ENCODE peak calls at places on chromosomes 5 and 9, in seven cellular contexts. L is psoas muscle, B is cardiac fibroblast, E is fibroblast of mammary gland, R is lower leg skin, O is AG10803, Z is astrocyte. X is an unnamed sample.
A peak's percentile ranks its signal among the peaks of the same experiment; 100 is the strongest.

GRCh38 chr5:163789870-163790269 is 284.5 kb downstream of the MAT2B start:
- DNase-seq in L (no peak), B (peak; percentile 68), E (peak; percentile 57), R (no peak), O (no peak), Z (peak; percentile 44), X (peak; percentile 59)

GRCh38 chr5:147854894-147855773 is 23.4 kb upstream of the SCGB3A2 start:
- DNase-seq in L (no peak), B (no peak), E (no peak), R (no peak), O (no peak), Z (no peak), X (no peak)

GRCh38 chr5:170353011-170353890 is 35.9 kb downstream of the KCNMB1 start:
- DNase-seq in L (no peak), B (no peak), E (no peak), R (no peak), O (no peak), Z (no peak), X (no peak)

GRCh38 chr9:128550770-128551651 is 1.4 kb upstream of the SPTAN1 start:
- DNase-seq in L (peak; percentile 49), B (peak; percentile 63), E (peak; percentile 41), R (no peak), O (peak; percentile 47), Z (peak; percentile 57), X (no peak)

GRCh38 chr5:140988036-140988997 is 22.0 kb downstream of the PCDHAC2 start:
- DNase-seq in L (no peak), B (no peak), E (no peak), R (no peak), O (no peak), Z (no peak), X (no peak)

GRCh38 chr9:135874859-135875258 is 32.5 kb downstream of the CAMSAP1 start:
- DNase-seq in L (no peak), B (no peak), E (no peak), R (no peak), O (no peak), Z (no peak), X (no peak)

GRCh38 chr9:108057421-108058136 is 568.0 kb upstream of the KLF4 start:
- DNase-seq in L (no peak), B (peak; percentile 98), E (peak; percentile 98), R (no peak), O (peak; percentile 97), Z (peak; percentile 97), X (peak; percentile 97)

GRCh38 chr5:759781-760362 is 24.7 kb downstream of the ZDHHC11B start:
- DNase-seq in L (no peak), B (no peak), E (no peak), R (peak; percentile 87), O (no peak), Z (no peak), X (no peak)

GRCh38 chr9:103904242-103904641 is 189.9 kb upstream of the SMC2 start:
- DNase-seq in L (no peak), B (no peak), E (no peak), R (no peak), O (no peak), Z (no peak), X (no peak)

GRCh38 chr9:132556701-132557100 is 25.7 kb upstream of the BARHL1 start:
- DNase-seq in L (peak; percentile 19), B (no peak), E (no peak), R (no peak), O (no peak), Z (no peak), X (no peak)

GRCh38 chr5:76689321-76690026 is 26.5 kb upstream of the F2R start:
- DNase-seq in L (no peak), B (peak; percentile 93), E (peak; percentile 96), R (no peak), O (peak; percentile 97), Z (peak; percentile 99), X (peak; percentile 78)

GRCh38 chr5:79929095-79929494 is 62.0 kb downstream of the MTX3 start:
- DNase-seq in L (no peak), B (no peak), E (no peak), R (no peak), O (no peak), Z (no peak), X (no peak)

GRCh38 chr5:91474201-91474600 is 91.1 kb upstream of the ARRDC3 start:
- DNase-seq in L (no peak), B (no peak), E (peak; percentile 34), R (no peak), O (no peak), Z (peak; percentile 51), X (no peak)

GRCh38 chr5:134184155-134185135 is 7.7 kb upstream of the SKP1 start:
- DNase-seq in L (peak; percentile 84), B (peak; percentile 75), E (peak; percentile 70), R (peak; percentile 91), O (peak; percentile 48), Z (no peak), X (peak; percentile 70)

GRCh38 chr9:88678008-88678407 is 143.0 kb downstream of the NXNL2 start:
- DNase-seq in L (no peak), B (no peak), E (no peak), R (no peak), O (no peak), Z (no peak), X (no peak)

GRCh38 chr5:125848746-125849145 is 574.5 kb upstream of the GRAMD2B start:
- DNase-seq in L (no peak), B (no peak), E (no peak), R (no peak), O (no peak), Z (no peak), X (peak; percentile 59)

GRCh38 chr9:123316053-123316718 is 39.8 kb upstream of the CRB2 start:
- DNase-seq in L (no peak), B (no peak), E (no peak), R (no peak), O (no peak), Z (no peak), X (no peak)

GRCh38 chr9:9389904-9390303 is 1222.9 kb downstream of the PTPRD start:
- DNase-seq in L (no peak), B (no peak), E (no peak), R (no peak), O (no peak), Z (no peak), X (no peak)

GRCh38 chr5:127068771-127069330 is 4.5 kb downstream of the C5orf63 start:
- DNase-seq in L (no peak), B (peak; percentile 90), E (peak; percentile 76), R (no peak), O (peak; percentile 47), Z (peak; percentile 78), X (peak; percentile 52)

GRCh38 chr5:138952962-138953361 is 77.8 kb upstream of the LRRTM2 start:
- DNase-seq in L (no peak), B (no peak), E (no peak), R (no peak), O (no peak), Z (no peak), X (no peak)

GRCh38 chr9:88917375-88917774 is 73.9 kb upstream of the S1PR3 start:
- DNase-seq in L (no peak), B (no peak), E (no peak), R (no peak), O (no peak), Z (no peak), X (no peak)

GRCh38 chr9:31140316-31140715 is 1244.1 kb upstream of the ACO1 start:
- DNase-seq in L (no peak), B (peak; percentile 25), E (peak; percentile 59), R (no peak), O (no peak), Z (peak; percentile 45), X (peak; percentile 76)

GRCh38 chr5:150751096-150751891 is 7.5 kb downstream of the DCTN4 start:
- DNase-seq in L (no peak), B (peak; percentile 9), E (no peak), R (no peak), O (no peak), Z (peak; percentile 16), X (no peak)

GRCh38 chr9:92636627-92637026 is 33.3 kb downstream of the IPPK start:
- DNase-seq in L (no peak), B (no peak), E (no peak), R (peak; percentile 77), O (no peak), Z (no peak), X (no peak)
- TF ChIP-seq CTCF in L (no peak), B (peak; percentile 17), E (no peak), R (no peak), O (no peak), Z (no peak), X (no peak)

DNA sequence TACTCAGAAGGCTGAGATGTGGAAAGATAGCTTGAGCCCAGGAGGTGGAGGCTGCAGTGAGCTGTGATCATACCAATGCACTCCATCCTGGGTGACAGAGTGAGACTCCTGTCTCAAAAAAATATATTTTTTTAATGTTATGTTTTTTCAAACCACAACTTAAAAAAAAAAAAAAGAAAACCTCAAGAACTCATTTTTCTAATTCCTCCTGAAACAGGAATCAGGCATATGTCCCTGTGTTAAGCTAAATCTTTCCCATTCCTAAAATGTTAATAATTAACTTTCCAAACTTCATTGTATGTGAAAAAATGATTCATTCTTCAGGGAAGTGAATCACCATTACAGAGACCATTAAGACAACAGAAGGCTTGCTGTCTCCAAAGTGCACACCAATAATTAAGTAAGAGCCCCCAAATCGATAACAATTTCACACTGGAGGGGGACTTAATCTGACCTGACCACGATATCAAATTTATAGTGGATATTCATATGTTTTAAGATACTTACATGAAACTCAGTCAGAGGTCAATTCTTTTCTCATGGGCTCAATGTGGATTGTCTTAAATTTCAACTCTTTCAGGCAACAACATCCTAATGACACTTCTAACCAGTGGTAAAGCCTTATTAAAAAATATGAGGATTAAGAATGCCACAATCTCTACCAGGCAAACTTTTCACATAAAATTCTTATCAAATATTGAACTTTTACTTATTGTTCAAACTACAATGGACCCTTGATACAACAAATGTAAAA is 5.2 kb downstream of the CEMIP2 start:
- DNase-seq in L (no peak), B (peak; percentile 84), E (peak; percentile 83), R (no peak), O (peak; percentile 92), Z (peak; percentile 90), X (peak; percentile 57)
- H3K4me3 ChIP-seq in L (no peak overlapping the region), B (no peak overlapping the region), E (no peak overlapping the region), R (no peak overlapping the region), O (no peak overlapping the region), Z (peak overlapping the region; percentile 10), X (no peak overlapping the region)

DNA sequence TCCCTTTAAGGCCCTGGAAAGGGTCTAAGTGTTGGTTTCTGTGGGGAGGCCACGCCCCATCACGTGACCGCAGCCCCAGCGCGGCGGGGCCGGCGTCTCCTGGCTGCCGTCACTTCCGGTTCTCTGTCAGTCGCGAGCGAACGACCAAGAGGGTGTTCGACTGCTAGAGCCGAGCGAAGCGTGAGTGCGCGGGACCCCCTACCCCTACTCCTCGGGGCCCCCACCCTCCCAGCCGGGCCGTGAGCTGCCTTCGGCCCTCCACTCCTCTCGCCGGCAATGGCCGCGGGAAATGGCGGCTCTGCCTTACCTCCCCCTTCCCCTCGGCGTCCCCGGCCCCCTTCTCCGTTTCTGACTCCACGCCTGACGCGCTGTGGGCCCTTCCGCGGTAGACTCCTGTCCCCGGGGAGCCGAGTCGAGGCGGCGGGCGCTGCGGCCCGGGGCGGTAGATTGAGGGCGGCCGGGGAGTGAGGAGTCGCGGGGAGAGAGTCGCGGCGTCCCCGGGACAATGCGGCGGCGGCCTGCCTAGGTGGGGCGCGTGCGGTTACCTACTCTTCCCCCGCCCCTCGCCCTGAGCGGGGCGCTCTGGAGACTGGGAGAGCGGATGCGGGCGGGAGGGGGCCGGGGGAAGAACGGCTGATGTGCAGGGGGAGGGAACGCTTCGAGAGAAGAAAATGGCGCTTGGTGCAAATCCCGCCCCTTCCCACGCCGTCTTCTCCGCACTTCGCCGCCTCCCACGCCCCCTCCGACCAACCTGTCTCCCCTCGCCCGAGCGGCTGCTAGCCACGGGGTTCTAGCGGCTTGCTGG is at the start of gene SUB1:
- DNase-seq in L (peak; percentile 96), B (peak; percentile 92), E (peak; percentile 90), R (peak; percentile 98), O (peak; percentile 89), Z (peak; percentile 78), X (peak; percentile 94)
- TF ChIP-seq CTCF in L (no peak), B (no peak), E (no peak), R (no peak), O (no peak), Z (no peak), X (no peak)

GRCh38 chr5:7397935-7398334 is 2.0 kb downstream of the ADCY2 start:
- DNase-seq in L (no peak), B (no peak), E (no peak), R (no peak), O (no peak), Z (no peak), X (no peak)
- H3K4me3 ChIP-seq in L (peak overlapping the region; percentile 81), B (no peak overlapping the region), E (no peak overlapping the region), R (no peak overlapping the region), O (no peak overlapping the region), Z (no peak overlapping the region), X (no peak overlapping the region)